ENCODE peak calls at places on chromosomes 4 and X, in eight cellular contexts. J, A, F, C, H, L, K and U are unnamed samples.

GRCh38 chr4:42306221-42307109 is 90.8 kb upstream of the SHISA3 start:
- DNase-seq in H (no peak), L (no peak), J (no peak), C (no peak), K (no peak), A (no peak), F (no peak), U (peak; percentile 67)

GRCh38 chr4:138864961-138865720 is 150.4 kb upstream of the NOCT start:
- DNase-seq in H (no peak), A (no peak), L (no peak), F (peak; percentile 69), C (no peak), K (no peak), J (no peak), U (no peak)

GRCh38 chrX:110421499-110422455 is 63.1 kb downstream of the RTL9 start:
- DNase-seq in F (peak; percentile 55), J (no peak), C (no peak), A (no peak), K (no peak), H (no peak), L (no peak), U (no peak)

GRCh38 chrX:108313662-108314061 is 124.6 kb downstream of the COL4A6 start:
- DNase-seq in H (no peak), L (no peak), J (no peak), A (no peak), F (no peak), C (no peak), K (no peak), U (no peak)

GRCh38 chrX:107659768-107660167 is 31.5 kb downstream of the PRPS1 start:
- DNase-seq in C (no peak), K (peak; percentile 29), F (no peak), A (peak; percentile 56), J (no peak), H (peak; percentile 12), L (peak; percentile 53), U (no peak)

GRCh38 chr4:10715696-10716095 is 31.1 kb upstream of the CLNK start:
- DNase-seq in J (no peak), K (no peak), F (no peak), C (no peak), A (peak; percentile 51), H (no peak), L (peak; percentile 3), U (no peak)

GRCh38 chr4:72118017-72118416 is 86.2 kb downstream of the NPFFR2 start:
- DNase-seq in A (no peak), J (no peak), F (no peak), C (no peak), H (no peak), K (no peak), L (no peak), U (no peak)

GRCh38 chrX:74613350-74614192 is 853 bp downstream of the RLIM start:
- DNase-seq in J (peak; percentile 24), L (peak; percentile 19), A (peak; percentile 39), C (no peak), F (no peak), H (no peak), K (no peak), U (peak; percentile 27)

GRCh38 chrX:101415180-101416130 is 7.4 kb downstream of the HNRNPH2 start:
- DNase-seq in H (peak; percentile 37), K (peak; percentile 56), L (peak; percentile 75), J (no peak), A (peak; percentile 77), F (no peak), C (peak; percentile 39), U (no peak)

GRCh38 chr4:73127839-73128448 is 58.4 kb upstream of the COX18 start:
- DNase-seq in C (no peak), J (no peak), H (no peak), L (peak; percentile 46), K (no peak), F (no peak), A (peak; percentile 11), U (peak; percentile 22)

GRCh38 chrX:8245411-8245810 is 74.3 kb upstream of the VCX2 start:
- DNase-seq in F (no peak), H (no peak), C (no peak), K (no peak), J (no peak), L (peak; percentile 16), A (no peak), U (no peak)

GRCh38 chrX:17814557-17814956 is 46.5 kb downstream of the RAI2 start:
- DNase-seq in A (peak; percentile 21), F (no peak), C (no peak), H (no peak), J (no peak), L (no peak), K (no peak), U (no peak)

GRCh38 chrX:75781618-75782017 is 3.4 kb downstream of the MAGEE2 start:
- DNase-seq in L (peak; percentile 1), F (no peak), H (no peak), C (no peak), A (no peak), J (peak; percentile 29), K (no peak), U (no peak)

GRCh38 chrX:116198810-116199209 is 28.3 kb downstream of the AGTR2 start:
- DNase-seq in K (no peak), J (no peak), A (no peak), L (peak; percentile 22), C (no peak), F (no peak), H (no peak), U (no peak)

GRCh38 chrX:117325706-117326105 is 790.9 kb downstream of the KLHL13 start:
- DNase-seq in C (no peak), J (no peak), L (no peak), F (no peak), A (no peak), K (no peak), H (no peak), U (no peak)